ENCODE peak calls at places on chromosomes 13 and 19, in five cellular contexts. Z is stimulated activated CD8-positive, alpha-beta memory T cell treated with anti-CD3 and anti-CD28 coated beads, Interleukin-15, amount 100 ng/mL, for 48 hours; B is GM04504; K is D341Med; V is left cardiac atrium. Y is an unnamed sample.

GRCh38 chr13:45773236-45773635 is 71.1 kb downstream of the CBY2 start:
- DNase-seq in V (no peak), B (no peak), K (no peak), Z (no peak), Y (no peak)

GRCh38 chr13:24625870-24626419 is 54.3 kb upstream of the ATP12A start:
- DNase-seq in Z (no peak), B (no peak), K (peak; percentile 6), V (no peak), Y (no peak)

GRCh38 chr13:105982219-105982618 is 553.2 kb downstream of the EFNB2 start:
- DNase-seq in K (no peak), B (no peak), V (no peak), Z (no peak), Y (no peak)

GRCh38 chr19:839146-839872 is 1.5 kb upstream of the PRTN3 start:
- DNase-seq in K (no peak), Z (no peak), V (no peak), B (no peak), Y (no peak)

GRCh38 chr19:19368087-19368486 is 37.4 kb upstream of the GATAD2A start:
- DNase-seq in B (no peak), Z (no peak), K (peak; percentile 26), V (no peak), Y (no peak)

GRCh38 chr19:401836-402535 is 7.0 kb downstream of the C2CD4C start:
- DNase-seq in B (no peak), V (no peak), Z (no peak), K (no peak), Y (no peak)

GRCh38 chr19:17567940-17568339 is 12.5 kb downstream of the COLGALT1 start:
- DNase-seq in K (no peak), V (no peak), Z (no peak), B (no peak), Y (no peak)

GRCh38 chr13:34357435-34358232 is 539.7 kb downstream of the RFC3 start:
- DNase-seq in V (no peak), Z (no peak), K (no peak), B (peak; percentile 70), Y (no peak)

GRCh38 chr13:43284162-43284561 is 260.8 kb downstream of the DNAJC15 start:
- DNase-seq in K (no peak), Z (no peak), V (no peak), B (no peak), Y (no peak)

GRCh38 chr19:28504139-28504538 is 708.8 kb downstream of the UQCRFS1 start:
- DNase-seq in B (no peak), Z (no peak), K (no peak), V (no peak), Y (no peak)

GRCh38 chr19:22625266-22626035 is 8.7 kb upstream of the ZNF492 start:
- DNase-seq in V (no peak), K (no peak), Z (no peak), B (no peak), Y (no peak)

GRCh38 chr13:106151056-106151699 is 384.3 kb downstream of the EFNB2 start:
- DNase-seq in V (no peak), K (no peak), B (peak; percentile 83), Z (no peak), Y (no peak)

GRCh38 chr13:113413178-113413897 is 40.0 kb downstream of the ADPRHL1 start:
- DNase-seq in K (no peak), V (no peak), B (no peak), Z (no peak), Y (peak; percentile 74)

GRCh38 chr13:91664036-91664435 is 265.6 kb downstream of the GPC5 start:
- DNase-seq in Z (no peak), B (no peak), V (no peak), K (no peak), Y (no peak)

GRCh38 chr13:98930014-98930625 is 47.7 kb downstream of the DOCK9 start:
- DNase-seq in K (no peak), V (no peak), B (no peak), Z (no peak), Y (peak; percentile 61)

GRCh38 chr19:17861542-17862402 is 2.1 kb downstream of the RPL18A start:
- DNase-seq in Z (no peak), V (no peak), K (no peak), B (no peak), Y (no peak)

GRCh38 chr13:67619987-67620386 is 389.9 kb upstream of the PCDH9 start:
- DNase-seq in Z (no peak), V (no peak), K (no peak), B (no peak), Y (no peak)

GRCh38 chr19:44582581-44583265 is 30.6 kb upstream of the IGSF23 start:
- DNase-seq in V (peak; percentile 49), B (no peak), Z (no peak), K (peak; percentile 79), Y (peak; percentile 17)

GRCh38 chr13:21010621-21011020 is 50.8 kb downstream of the LATS2 start:
- DNase-seq in B (no peak), K (no peak), V (no peak), Z (no peak), Y (no peak)

GRCh38 chr13:76723551-76724232 is 162.5 kb downstream of the KCTD12 start:
- DNase-seq in Z (no peak), K (no peak), B (peak; percentile 85), V (peak; percentile 24), Y (no peak)